ENCODE peak calls at places on chromosomes 2 and 18, in seven cellular contexts. R is mesenchymal stem cell, T is mesendoderm, M is IMR-90, K is H9, A is H1, V is neuronal stem cell. L is an unnamed sample.

GRCh38 chr2:10271509-10271908 is 31.2 kb upstream of the HPCAL1 start:
- DNase-seq in T (no peak), M (no peak), K (peak; percentile 13), A (no peak), R (no peak), V (no peak), L (no peak)

GRCh38 chr2:191049728-191050639 is 36.0 kb upstream of the STAT1 start:
- DNase-seq in A (no peak), K (no peak), T (peak; percentile 88), V (peak; percentile 5), M (peak; percentile 87), R (peak; percentile 91), L (peak; percentile 85)

GRCh38 chr2:152594022-152594712 is 123.1 kb downstream of the PRPF40A start:
- DNase-seq in K (no peak), A (no peak), M (no peak), R (no peak), T (no peak), V (no peak), L (peak; percentile 11)

GRCh38 chr18:24015897-24016631 is 1.5 kb downstream of the TTC39C start:
- DNase-seq in M (no peak), A (no peak), R (no peak), K (no peak), T (peak; percentile 26), V (no peak), L (no peak)

GRCh38 chr18:67386028-67386427 is 130.5 kb downstream of the DSEL start:
- DNase-seq in V (no peak), M (peak; percentile 48), R (peak; percentile 59), A (no peak), T (no peak), K (no peak), L (peak; percentile 80)

GRCh38 chr2:216664593-216665034 is 30.7 kb downstream of the IGFBP5 start:
- DNase-seq in T (peak; percentile 63), V (no peak), R (no peak), K (no peak), A (no peak), M (peak; percentile 45), L (no peak)

GRCh38 chr2:195313976-195314375 is 343.1 kb upstream of the SLC39A10 start:
- DNase-seq in R (no peak), M (no peak), K (no peak), T (no peak), A (no peak), V (no peak), L (no peak)

GRCh38 chr2:176174382-176174834 is 14.1 kb upstream of the HOXD1 start:
- DNase-seq in V (no peak), R (no peak), M (no peak), T (no peak), A (peak; percentile 48), K (no peak), L (no peak)

GRCh38 chr18:45197526-45197970 is 417.7 kb upstream of the SLC14A2 start:
- DNase-seq in V (no peak), T (no peak), M (peak; percentile 46), A (no peak), K (no peak), R (peak; percentile 80), L (no peak)

GRCh38 chr2:183215917-183216316 is 91.7 kb downstream of the NUP35 start:
- DNase-seq in T (no peak), V (no peak), K (no peak), A (no peak), M (no peak), R (no peak), L (no peak)

GRCh38 chr2:55804535-55804934 is 110.9 kb upstream of the PNPT1 start:
- DNase-seq in M (no peak), V (no peak), R (no peak), K (no peak), T (no peak), A (no peak), L (no peak)

GRCh38 chr2:44965684-44966083 is 24.2 kb downstream of the SIX3 start:
- DNase-seq in K (no peak), T (no peak), M (no peak), R (no peak), A (no peak), V (no peak), L (peak; percentile 18)

GRCh38 chr18:35972197-35973000 is at the start of gene RMP24:
- DNase-seq in A (peak; percentile 94), T (peak; percentile 98), R (peak; percentile 95), V (peak; percentile 94), K (peak; percentile 96), M (peak; percentile 96), L (peak; percentile 91)

GRCh38 chr2:191950132-191950885 is 103.4 kb upstream of the CAVIN2 start:
- DNase-seq in V (no peak), T (peak; percentile 37), A (no peak), K (no peak), R (peak; percentile 45), M (peak; percentile 73), L (no peak)

GRCh38 chr2:204333861-204334260 is 211.4 kb upstream of the PARD3B start:
- DNase-seq in M (no peak), V (no peak), A (no peak), T (no peak), K (no peak), R (no peak), L (no peak)

GRCh38 chr2:25250331-25251031 is 82.1 kb upstream of the POMC start:
- DNase-seq in K (no peak), M (peak; percentile 92), T (peak; percentile 79), V (no peak), A (no peak), R (peak; percentile 74), L (peak; percentile 27)

GRCh38 chr2:110832740-110833139 is 100.4 kb downstream of the ACOXL start:
- DNase-seq in A (no peak), K (no peak), V (no peak), R (no peak), M (no peak), T (no peak), L (peak; percentile 48)

GRCh38 chr2:23859983-23860382 is 66.9 kb downstream of the ATAD2B start:
- DNase-seq in T (no peak), A (no peak), K (no peak), R (peak; percentile 32), V (no peak), M (peak; percentile 49), L (peak; percentile 44)

GRCh38 chr2:200812122-200813022 is 662 bp downstream of the BZW1 start:
- DNase-seq in V (peak; percentile 52), K (peak; percentile 53), A (peak; percentile 71), T (peak; percentile 70), R (peak; percentile 75), M (peak; percentile 49), L (peak; percentile 67)

GRCh38 chr2:120013569-120014223 is 819 bp downstream of the EPB41L5 start:
- DNase-seq in V (no peak), R (peak; percentile 15), K (peak; percentile 71), T (no peak), A (no peak), M (no peak), L (peak; percentile 50)

GRCh38 chr2:220736778-220737177 is 835.3 kb downstream of the EPHA4 start:
- DNase-seq in T (peak; percentile 49), M (peak; percentile 3), K (peak; percentile 28), V (no peak), R (no peak), A (no peak), L (no peak)

GRCh38 chr2:22497789-22498188 is 887.2 kb upstream of the KLHL29 start:
- DNase-seq in V (no peak), R (no peak), K (no peak), A (no peak), T (no peak), M (no peak), L (no peak)

DNA sequence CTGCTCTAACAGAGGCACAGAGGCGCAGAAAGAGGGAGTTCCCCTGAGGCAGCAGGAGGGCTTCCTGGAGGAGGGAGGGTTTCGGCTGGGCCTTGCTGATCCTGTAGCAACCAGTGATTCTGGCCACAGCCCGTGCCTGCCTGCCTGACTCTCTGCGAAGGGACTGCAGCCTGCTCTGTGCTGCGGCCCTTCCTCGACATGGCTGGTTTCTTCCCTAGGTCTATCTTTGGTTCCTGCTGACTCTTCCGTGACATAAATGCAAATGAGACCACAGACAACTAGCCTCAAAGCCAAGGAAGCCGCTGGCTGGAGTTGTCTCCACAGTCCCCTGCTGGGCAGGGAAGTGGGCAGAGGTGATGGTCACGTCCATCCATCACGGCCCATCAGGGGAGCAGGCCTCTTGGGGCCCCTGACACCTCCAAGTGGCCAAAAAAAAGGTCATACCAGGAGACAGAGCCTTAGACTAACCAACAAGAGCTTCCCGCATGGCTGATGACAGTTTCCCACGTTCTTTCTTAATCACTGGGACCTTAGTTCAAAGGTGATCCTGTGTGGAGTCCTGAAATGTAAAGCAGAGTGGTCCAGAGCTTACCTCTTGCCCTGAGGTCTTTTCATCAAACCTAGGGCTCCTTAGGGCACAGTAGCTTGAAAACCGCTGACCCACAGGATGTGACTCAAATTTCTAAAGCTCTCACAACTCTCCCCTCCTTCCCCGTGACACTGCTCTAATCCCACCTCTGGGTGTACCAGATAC is 55.3 kb downstream of the HS1BP3 start:
- DNase-seq in V (no peak), R (peak; percentile 95), T (peak; percentile 59), M (peak; percentile 60), K (no peak), A (no peak), L (peak; percentile 67)
- H3K4me1 ChIP-seq in V (peaks cover 62% of the 10 kb centered on the region), R (peaks cover 49% of the 10 kb centered on the region), T (peaks cover 5% of the 10 kb centered on the region), M (peaks cover 36% of the 10 kb centered on the region), K (no peaks in the 10 kb centered on the region), A (peaks cover 10% of the 10 kb centered on the region), L (peaks cover 48% of the 10 kb centered on the region)

GRCh38 chr2:206614825-206615224 is 27.5 kb upstream of the FAM237A start:
- DNase-seq in V (no peak), K (no peak), A (no peak), M (peak; percentile 32), T (peak; percentile 59), R (peak; percentile 75), L (peak; percentile 30)

GRCh38 chr2:206615417-206616089 is 26.7 kb upstream of the FAM237A start:
- DNase-seq in K (no peak), R (no peak), A (no peak), T (peak; percentile 24), M (no peak), V (no peak), L (no peak)

GRCh38 chr2:206616141-206616540 is 26.1 kb upstream of the FAM237A start:
- DNase-seq in A (no peak), R (peak; percentile 9), V (no peak), K (no peak), T (no peak), M (peak; percentile 12), L (no peak)

DNA sequence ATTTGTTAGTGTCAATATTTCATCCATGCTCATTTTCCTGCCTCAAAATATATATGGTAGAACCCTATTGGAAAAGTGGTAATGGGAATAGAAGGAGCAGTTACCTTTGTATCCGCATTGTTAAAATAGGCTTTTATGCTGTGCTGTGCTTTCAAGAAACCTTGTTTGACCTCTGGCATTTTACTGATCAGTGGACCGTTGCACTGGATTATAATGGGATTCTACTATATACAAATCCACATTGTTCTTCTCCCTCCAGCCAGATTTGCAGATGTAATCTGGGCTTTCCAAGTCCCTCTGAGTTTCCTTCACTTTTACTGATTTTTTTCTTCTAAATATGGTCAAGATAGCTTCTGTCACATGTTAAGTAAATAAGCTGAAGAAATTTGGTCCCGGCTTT is 23.3 kb upstream of the FAM237A start:
- DNase-seq in K (no peak), T (no peak), A (no peak), V (no peak), R (no peak), M (no peak), L (no peak)
- H4K8ac ChIP-seq in K (no peak overlapping the region), T (no peak overlapping the region), A (no peak overlapping the region), V (no peak overlapping the region), R (no peak overlapping the region), M (no peak overlapping the region), L (no peak overlapping the region)

GRCh38 chr2:1049691-1050090 is 99.0 kb downstream of the SNTG2 start:
- DNase-seq in T (no peak), A (no peak), V (no peak), M (peak; percentile 70), R (no peak), K (no peak), L (no peak)
- H2BK5ac ChIP-seq in T (no peak overlapping the region), A (no peak overlapping the region), V (no peak overlapping the region), M (no peak overlapping the region), R (no peak overlapping the region), K (no peak overlapping the region), L (no peak overlapping the region)

GRCh38 chr18:78784861-78785260 is 194.8 kb upstream of the SALL3 start:
- DNase-seq in V (no peak), M (no peak), K (no peak), T (no peak), A (no peak), R (no peak), L (no peak)
- H3K4me1 ChIP-seq in V (no peaks in the 10 kb centered on the region), M (no peaks in the 10 kb centered on the region), K (no peaks in the 10 kb centered on the region), T (no peaks in the 10 kb centered on the region), A (no peaks in the 10 kb centered on the region), R (no peaks in the 10 kb centered on the region), L (no peaks in the 10 kb centered on the region)